ENCODE peak calls at places on chromosomes 3 and 15, in six cellular contexts. One of them, this sample, is unnamed.

GRCh38 chr3:41202834-41203345 is 3.6 kb downstream of the CTNNB1 start:
- DNase-seq in transverse colon: no peak
- DNase-seq in brain microvascular endothelial cell: peak; percentile 66
- DNase-seq in nephron progenitor cell: no peak
- DNase-seq in AG04450: no peak
- DNase-seq in fibroblast of pulmonary artery: peak; percentile 73
- DNase-seq in this sample: no peak

GRCh38 chr15:74136584-74137543 is 6.5 kb downstream of the ISLR2 start:
- DNase-seq in transverse colon: no peak
- DNase-seq in brain microvascular endothelial cell: no peak
- DNase-seq in nephron progenitor cell: no peak
- DNase-seq in AG04450: no peak
- DNase-seq in fibroblast of pulmonary artery: peak; percentile 71
- DNase-seq in this sample: no peak

GRCh38 chr3:164040991-164041390 is 1037.3 kb downstream of the SI start:
- DNase-seq in transverse colon: no peak
- DNase-seq in brain microvascular endothelial cell: peak; percentile 22
- DNase-seq in nephron progenitor cell: no peak
- DNase-seq in AG04450: no peak
- DNase-seq in fibroblast of pulmonary artery: no peak
- DNase-seq in this sample: no peak

GRCh38 chr3:51932471-51933370 is 9.0 kb downstream of the RRP9 start:
- DNase-seq in transverse colon: no peak
- DNase-seq in brain microvascular endothelial cell: no peak
- DNase-seq in nephron progenitor cell: no peak
- DNase-seq in AG04450: no peak
- DNase-seq in fibroblast of pulmonary artery: no peak
- DNase-seq in this sample: no peak

GRCh38 chr15:93072440-93073394 is 16.3 kb downstream of the RGMA start:
- DNase-seq in transverse colon: peak; percentile 63
- DNase-seq in brain microvascular endothelial cell: peak; percentile 25
- DNase-seq in nephron progenitor cell: peak; percentile 96
- DNase-seq in AG04450: no peak
- DNase-seq in fibroblast of pulmonary artery: peak; percentile 64
- DNase-seq in this sample: peak; percentile 89

GRCh38 chr3:4323246-4324027 is 20.3 kb downstream of the SETMAR start:
- DNase-seq in transverse colon: no peak
- DNase-seq in brain microvascular endothelial cell: no peak
- DNase-seq in nephron progenitor cell: no peak
- DNase-seq in AG04450: no peak
- DNase-seq in fibroblast of pulmonary artery: peak; percentile 45
- DNase-seq in this sample: no peak

GRCh38 chr3:111989061-111989678 is 9.6 kb upstream of the TAGLN3 start:
- DNase-seq in transverse colon: no peak
- DNase-seq in brain microvascular endothelial cell: peak; percentile 63
- DNase-seq in nephron progenitor cell: no peak
- DNase-seq in AG04450: peak; percentile 32
- DNase-seq in fibroblast of pulmonary artery: peak; percentile 84
- DNase-seq in this sample: no peak

GRCh38 chr15:76795217-76795616 is 109.9 kb downstream of the SCAPER start:
- DNase-seq in transverse colon: no peak
- DNase-seq in brain microvascular endothelial cell: no peak
- DNase-seq in nephron progenitor cell: no peak
- DNase-seq in AG04450: no peak
- DNase-seq in fibroblast of pulmonary artery: no peak
- DNase-seq in this sample: no peak

GRCh38 chr3:101995371-101996046 is 146.2 kb downstream of the NFKBIZ start:
- DNase-seq in transverse colon: no peak
- DNase-seq in brain microvascular endothelial cell: peak; percentile 49
- DNase-seq in nephron progenitor cell: no peak
- DNase-seq in AG04450: no peak
- DNase-seq in fibroblast of pulmonary artery: peak; percentile 74
- DNase-seq in this sample: no peak

DNA sequence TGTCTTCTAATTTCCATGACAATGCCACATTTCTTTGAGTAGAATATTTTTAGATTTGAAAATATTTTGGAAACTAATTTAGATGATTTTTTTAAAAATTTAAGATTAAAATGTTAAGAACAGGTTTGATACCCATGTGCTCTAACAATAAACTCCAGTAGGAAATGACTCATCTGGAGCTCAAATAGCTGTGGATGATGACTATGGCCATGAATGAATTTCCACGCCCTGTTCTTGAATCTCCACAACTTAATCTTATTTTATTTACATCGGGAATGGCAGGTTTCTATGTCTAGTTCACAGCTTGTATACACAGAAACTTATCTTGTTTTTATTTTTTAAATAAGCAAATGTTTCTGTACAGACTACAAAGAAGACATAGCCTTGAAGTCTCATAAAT is 726.8 kb downstream of the NAALADL2 start:
- DNase-seq in transverse colon: no peak
- DNase-seq in brain microvascular endothelial cell: peak; percentile 64
- DNase-seq in nephron progenitor cell: no peak
- DNase-seq in AG04450: peak; percentile 46
- DNase-seq in fibroblast of pulmonary artery: peak; percentile 53
- DNase-seq in this sample: no peak
- TF ChIP-seq CTCF in transverse colon: no peak
- TF ChIP-seq CTCF in brain microvascular endothelial cell: no peak
- TF ChIP-seq CTCF in nephron progenitor cell: no peak
- TF ChIP-seq CTCF in AG04450: no peak
- TF ChIP-seq CTCF in fibroblast of pulmonary artery: no peak
- TF ChIP-seq CTCF in this sample: no peak

GRCh38 chr3:72938471-72939265 is 50.8 kb downstream of the GXYLT2 start:
- DNase-seq in transverse colon: peak; percentile 28
- DNase-seq in brain microvascular endothelial cell: peak; percentile 97
- DNase-seq in nephron progenitor cell: no peak
- DNase-seq in AG04450: peak; percentile 96
- DNase-seq in fibroblast of pulmonary artery: peak; percentile 100
- DNase-seq in this sample: no peak
- TF ChIP-seq CTCF in transverse colon: peak; percentile 94
- TF ChIP-seq CTCF in brain microvascular endothelial cell: peak; percentile 68
- TF ChIP-seq CTCF in nephron progenitor cell: peak; percentile 43
- TF ChIP-seq CTCF in AG04450: peak; percentile 59
- TF ChIP-seq CTCF in fibroblast of pulmonary artery: peak; percentile 58
- TF ChIP-seq CTCF in this sample: peak; percentile 82

GRCh38 chr3:35528728-35529127 is 110.6 kb upstream of the ARPP21 start:
- DNase-seq in transverse colon: no peak
- DNase-seq in brain microvascular endothelial cell: peak; percentile 12
- DNase-seq in nephron progenitor cell: no peak
- DNase-seq in AG04450: no peak
- DNase-seq in fibroblast of pulmonary artery: no peak
- DNase-seq in this sample: no peak

GRCh38 chr3:35523838-35524237 is 115.5 kb upstream of the ARPP21 start:
- DNase-seq in transverse colon: no peak
- DNase-seq in brain microvascular endothelial cell: peak; percentile 43
- DNase-seq in nephron progenitor cell: no peak
- DNase-seq in AG04450: no peak
- DNase-seq in fibroblast of pulmonary artery: peak; percentile 67
- DNase-seq in this sample: no peak

GRCh38 chr3:35524851-35525250 is 114.5 kb upstream of the ARPP21 start:
- DNase-seq in transverse colon: no peak
- DNase-seq in brain microvascular endothelial cell: peak; percentile 29
- DNase-seq in nephron progenitor cell: no peak
- DNase-seq in AG04450: no peak
- DNase-seq in fibroblast of pulmonary artery: no peak
- DNase-seq in this sample: no peak

DNA sequence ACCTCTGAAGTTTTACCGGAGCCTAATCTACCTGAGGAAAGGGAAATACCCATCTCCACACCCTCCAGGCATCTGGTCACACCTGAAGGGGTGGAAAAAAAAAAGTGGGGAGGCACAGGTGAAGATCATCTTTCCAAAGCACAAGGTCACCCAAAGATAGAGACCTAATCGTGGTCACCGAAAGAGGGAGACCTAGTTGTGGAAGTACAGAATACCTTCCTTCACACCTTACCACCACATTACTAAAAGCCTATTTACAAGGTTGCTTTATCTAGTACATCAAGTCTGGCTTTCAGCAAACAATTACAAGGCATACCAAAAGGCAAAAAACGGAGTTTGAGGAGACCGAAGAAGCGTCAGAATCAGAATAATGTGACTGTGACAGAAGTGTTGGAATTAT is 110.0 kb upstream of the ARPP21 start:
- DNase-seq in transverse colon: no peak
- DNase-seq in brain microvascular endothelial cell: no peak
- DNase-seq in nephron progenitor cell: no peak
- DNase-seq in AG04450: no peak
- DNase-seq in fibroblast of pulmonary artery: no peak
- DNase-seq in this sample: no peak
- TF ChIP-seq CTCF in transverse colon: no peak
- TF ChIP-seq CTCF in brain microvascular endothelial cell: no peak
- TF ChIP-seq CTCF in nephron progenitor cell: no peak
- TF ChIP-seq CTCF in AG04450: no peak
- TF ChIP-seq CTCF in fibroblast of pulmonary artery: no peak
- TF ChIP-seq CTCF in this sample: no peak

GRCh38 chr3:139457066-139457465 is 19.2 kb downstream of the RBP2 start:
- DNase-seq in transverse colon: no peak
- DNase-seq in brain microvascular endothelial cell: no peak
- DNase-seq in nephron progenitor cell: no peak
- DNase-seq in AG04450: no peak
- DNase-seq in fibroblast of pulmonary artery: no peak
- DNase-seq in this sample: no peak

GRCh38 chr3:139458348-139458747 is 18.0 kb downstream of the RBP2 start:
- DNase-seq in transverse colon: no peak
- DNase-seq in brain microvascular endothelial cell: no peak
- DNase-seq in nephron progenitor cell: no peak
- DNase-seq in AG04450: no peak
- DNase-seq in fibroblast of pulmonary artery: no peak
- DNase-seq in this sample: no peak

GRCh38 chr3:139460096-139460495 is 16.2 kb downstream of the RBP2 start:
- DNase-seq in transverse colon: no peak
- DNase-seq in brain microvascular endothelial cell: no peak
- DNase-seq in nephron progenitor cell: no peak
- DNase-seq in AG04450: no peak
- DNase-seq in fibroblast of pulmonary artery: no peak
- DNase-seq in this sample: no peak

GRCh38 chr3:139456391-139456790 is 19.9 kb downstream of the RBP2 start:
- DNase-seq in transverse colon: no peak
- DNase-seq in brain microvascular endothelial cell: no peak
- DNase-seq in nephron progenitor cell: no peak
- DNase-seq in AG04450: no peak
- DNase-seq in fibroblast of pulmonary artery: no peak
- DNase-seq in this sample: no peak

DNA sequence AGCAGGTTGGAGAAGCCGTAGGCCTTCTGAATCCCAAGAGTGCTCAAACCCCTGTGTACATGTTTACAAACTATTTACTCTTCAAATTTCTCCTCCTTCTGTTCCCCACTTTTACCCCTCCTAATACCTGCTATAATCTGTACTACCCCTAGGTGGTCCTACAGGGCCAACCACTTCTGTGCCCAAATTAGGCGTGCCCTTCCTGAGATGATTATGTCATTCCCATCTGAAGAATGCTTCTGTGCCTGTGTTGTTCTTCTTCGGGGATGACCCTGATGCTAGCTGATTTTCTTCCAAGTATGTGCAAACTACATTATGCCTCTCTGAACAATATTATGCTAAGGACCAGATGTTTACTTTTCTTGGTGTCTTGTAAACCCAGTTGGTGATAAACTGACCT is 20.5 kb downstream of the RBP2 start:
- DNase-seq in transverse colon: no peak
- DNase-seq in brain microvascular endothelial cell: no peak
- DNase-seq in nephron progenitor cell: no peak
- DNase-seq in AG04450: no peak
- DNase-seq in fibroblast of pulmonary artery: no peak
- DNase-seq in this sample: no peak
- TF ChIP-seq CTCF in transverse colon: no peak
- TF ChIP-seq CTCF in brain microvascular endothelial cell: peak; percentile 13
- TF ChIP-seq CTCF in nephron progenitor cell: peak; percentile 11
- TF ChIP-seq CTCF in AG04450: no peak
- TF ChIP-seq CTCF in fibroblast of pulmonary artery: no peak
- TF ChIP-seq CTCF in this sample: peak; percentile 19

GRCh38 chr3:77321646-77322045 is 281.7 kb downstream of the ROBO2 start:
- DNase-seq in transverse colon: no peak
- DNase-seq in brain microvascular endothelial cell: no peak
- DNase-seq in nephron progenitor cell: no peak
- DNase-seq in AG04450: no peak
- DNase-seq in fibroblast of pulmonary artery: no peak
- DNase-seq in this sample: no peak

GRCh38 chr3:77324115-77324514 is 284.2 kb downstream of the ROBO2 start:
- DNase-seq in transverse colon: no peak
- DNase-seq in brain microvascular endothelial cell: no peak
- DNase-seq in nephron progenitor cell: no peak
- DNase-seq in AG04450: no peak
- DNase-seq in fibroblast of pulmonary artery: no peak
- DNase-seq in this sample: no peak

GRCh38 chr3:77319711-77320110 is 279.8 kb downstream of the ROBO2 start:
- DNase-seq in transverse colon: no peak
- DNase-seq in brain microvascular endothelial cell: peak; percentile 16
- DNase-seq in nephron progenitor cell: no peak
- DNase-seq in AG04450: no peak
- DNase-seq in fibroblast of pulmonary artery: no peak
- DNase-seq in this sample: no peak

GRCh38 chr3:77323616-77324015 is 283.7 kb downstream of the ROBO2 start:
- DNase-seq in transverse colon: no peak
- DNase-seq in brain microvascular endothelial cell: no peak
- DNase-seq in nephron progenitor cell: no peak
- DNase-seq in AG04450: no peak
- DNase-seq in fibroblast of pulmonary artery: no peak
- DNase-seq in this sample: no peak

GRCh38 chr3:77320514-77320913 is 280.6 kb downstream of the ROBO2 start:
- DNase-seq in transverse colon: no peak
- DNase-seq in brain microvascular endothelial cell: peak; percentile 6
- DNase-seq in nephron progenitor cell: peak; percentile 16
- DNase-seq in AG04450: peak; percentile 33
- DNase-seq in fibroblast of pulmonary artery: peak; percentile 68
- DNase-seq in this sample: no peak
- TF ChIP-seq CTCF in transverse colon: peak; percentile 66
- TF ChIP-seq CTCF in brain microvascular endothelial cell: peak; percentile 57
- TF ChIP-seq CTCF in nephron progenitor cell: peak; percentile 84
- TF ChIP-seq CTCF in AG04450: peak; percentile 80
- TF ChIP-seq CTCF in fibroblast of pulmonary artery: peak; percentile 73
- TF ChIP-seq CTCF in this sample: peak; percentile 100

GRCh38 chr3:167839460-167839859 is 103.9 kb downstream of the SERPINI1 start:
- DNase-seq in transverse colon: no peak
- DNase-seq in brain microvascular endothelial cell: no peak
- DNase-seq in nephron progenitor cell: no peak
- DNase-seq in AG04450: no peak
- DNase-seq in fibroblast of pulmonary artery: no peak
- DNase-seq in this sample: no peak

GRCh38 chr3:167840247-167840646 is 104.7 kb downstream of the SERPINI1 start:
- DNase-seq in transverse colon: no peak
- DNase-seq in brain microvascular endothelial cell: no peak
- DNase-seq in nephron progenitor cell: no peak
- DNase-seq in AG04450: no peak
- DNase-seq in fibroblast of pulmonary artery: no peak
- DNase-seq in this sample: no peak

GRCh38 chr3:167835953-167836352 is 100.4 kb downstream of the SERPINI1 start:
- DNase-seq in transverse colon: no peak
- DNase-seq in brain microvascular endothelial cell: no peak
- DNase-seq in nephron progenitor cell: no peak
- DNase-seq in AG04450: no peak
- DNase-seq in fibroblast of pulmonary artery: no peak
- DNase-seq in this sample: no peak

GRCh38 chr3:167835359-167835758 is 99.8 kb downstream of the SERPINI1 start:
- DNase-seq in transverse colon: no peak
- DNase-seq in brain microvascular endothelial cell: no peak
- DNase-seq in nephron progenitor cell: no peak
- DNase-seq in AG04450: no peak
- DNase-seq in fibroblast of pulmonary artery: no peak
- DNase-seq in this sample: no peak

GRCh38 chr3:167837430-167837829 is 101.9 kb downstream of the SERPINI1 start:
- DNase-seq in transverse colon: no peak
- DNase-seq in brain microvascular endothelial cell: no peak
- DNase-seq in nephron progenitor cell: no peak
- DNase-seq in AG04450: no peak
- DNase-seq in fibroblast of pulmonary artery: peak; percentile 7
- DNase-seq in this sample: no peak
- TF ChIP-seq CTCF in transverse colon: no peak
- TF ChIP-seq CTCF in brain microvascular endothelial cell: no peak
- TF ChIP-seq CTCF in nephron progenitor cell: no peak
- TF ChIP-seq CTCF in AG04450: peak; percentile 25
- TF ChIP-seq CTCF in fibroblast of pulmonary artery: no peak
- TF ChIP-seq CTCF in this sample: no peak

GRCh38 chr15:97684249-97684648 is 276.3 kb upstream of the ARRDC4 start:
- DNase-seq in transverse colon: no peak
- DNase-seq in brain microvascular endothelial cell: no peak
- DNase-seq in nephron progenitor cell: no peak
- DNase-seq in AG04450: no peak
- DNase-seq in fibroblast of pulmonary artery: no peak
- DNase-seq in this sample: no peak
- TF ChIP-seq CTCF in transverse colon: no peak
- TF ChIP-seq CTCF in brain microvascular endothelial cell: no peak
- TF ChIP-seq CTCF in nephron progenitor cell: no peak
- TF ChIP-seq CTCF in AG04450: no peak
- TF ChIP-seq CTCF in fibroblast of pulmonary artery: no peak
- TF ChIP-seq CTCF in this sample: no peak

This sample was measured in mesothelial cell of epicardium.